ENCODE peak calls at places on chromosomes 7 and 10, in four cellular contexts. One of them, this sample, is unnamed.

GRCh38 chr7:40470111-40470736 is 335.4 kb downstream of the SUGCT start:
- DNase-seq in H1: no peak
- DNase-seq in IMR-90: peak
- DNase-seq in mesendoderm: no peak
- DNase-seq in this sample: no peak

GRCh38 chr7:45196374-45196773 is 38.8 kb downstream of the RAMP3 start:
- DNase-seq in H1: no peak
- DNase-seq in IMR-90: no peak
- DNase-seq in mesendoderm: no peak
- DNase-seq in this sample: no peak

GRCh38 chr10:91226093-91226492 is 5.6 kb downstream of the PCGF5 start:
- DNase-seq in H1: no peak
- DNase-seq in IMR-90: no peak
- DNase-seq in mesendoderm: no peak
- DNase-seq in this sample: no peak

GRCh38 chr7:117219485-117219884 is 103.4 kb downstream of the WNT2 start:
- DNase-seq in H1: no peak
- DNase-seq in IMR-90: peak
- DNase-seq in mesendoderm: no peak
- DNase-seq in this sample: no peak

GRCh38 chr7:104956753-104957450 is 57.1 kb upstream of the KMT2E start:
- DNase-seq in H1: no peak
- DNase-seq in IMR-90: peak
- DNase-seq in mesendoderm: no peak
- DNase-seq in this sample: no peak

GRCh38 chr7:5350600-5351385 is 68.0 kb downstream of the SLC29A4 start:
- DNase-seq in H1: no peak
- DNase-seq in IMR-90: no peak
- DNase-seq in mesendoderm: no peak
- DNase-seq in this sample: no peak

GRCh38 chr7:24574365-24574764 is 1.1 kb downstream of the PALS2 start:
- DNase-seq in H1: no peak
- DNase-seq in IMR-90: peak
- DNase-seq in mesendoderm: no peak
- DNase-seq in this sample: no peak

GRCh38 chr7:66583696-66584095 is 45.0 kb upstream of the KCTD7 start:
- DNase-seq in H1: no peak
- DNase-seq in IMR-90: no peak
- DNase-seq in mesendoderm: no peak
- DNase-seq in this sample: no peak

GRCh38 chr7:106273009-106273695 is 11.6 kb downstream of the NAMPT start:
- DNase-seq in H1: no peak
- DNase-seq in IMR-90: no peak
- DNase-seq in mesendoderm: no peak
- DNase-seq in this sample: no peak

GRCh38 chr10:32577448-32577847 is 131.5 kb downstream of the CCDC7 start:
- DNase-seq in H1: no peak
- DNase-seq in IMR-90: peak
- DNase-seq in mesendoderm: peak
- DNase-seq in this sample: no peak

GRCh38 chr10:63003816-63004453 is 129.2 kb upstream of the NRBF2 start:
- DNase-seq in H1: no peak
- DNase-seq in IMR-90: no peak
- DNase-seq in mesendoderm: peak
- DNase-seq in this sample: no peak

DNA sequence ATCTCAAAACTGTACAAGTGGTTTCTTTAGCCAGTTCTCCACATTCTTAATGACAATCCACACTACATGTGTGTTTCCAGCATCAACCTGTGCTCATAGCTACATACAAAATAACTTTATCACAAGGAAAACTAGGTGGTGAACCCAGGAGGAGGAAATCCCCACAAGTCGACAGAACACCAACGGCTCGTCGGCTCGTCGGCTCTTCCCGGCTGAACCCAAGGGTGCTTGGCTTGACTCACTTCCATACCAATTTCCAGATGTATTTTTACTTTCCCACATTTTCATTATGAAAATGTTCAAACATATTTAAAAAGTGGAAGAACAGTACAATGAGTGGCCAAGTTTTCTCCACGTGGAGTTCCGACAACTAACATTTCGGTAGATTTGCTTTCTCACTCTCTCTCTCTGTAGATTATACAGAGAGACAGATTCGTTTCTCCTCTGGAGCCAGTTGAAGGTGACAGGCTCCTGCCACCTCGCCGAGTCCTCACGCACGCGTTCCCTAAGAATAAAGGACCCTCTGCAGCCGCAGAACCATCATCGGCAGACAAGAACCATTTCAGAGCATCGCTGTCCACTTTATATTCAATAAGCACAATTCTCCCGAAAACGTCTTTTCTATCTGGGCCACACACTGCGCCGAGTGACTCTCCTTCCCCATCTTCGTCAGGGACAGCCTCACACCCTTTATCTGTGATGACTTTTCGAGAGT is 53.3 kb downstream of the DIP2C start:
- DNase-seq in H1: no peak
- DNase-seq in IMR-90: no peak
- DNase-seq in mesendoderm: no peak
- DNase-seq in this sample: no peak
- H4K5ac ChIP-seq in H1: no peak
- H4K5ac ChIP-seq in IMR-90: no peak
- H4K5ac ChIP-seq in mesendoderm: no peak
- H4K5ac ChIP-seq in this sample: no peak

GRCh38 chr10:18647945-18648344 is 3.4 kb downstream of the NSUN6 start:
- DNase-seq in H1: no peak
- DNase-seq in IMR-90: no peak
- DNase-seq in mesendoderm: no peak
- DNase-seq in this sample: no peak
- H3K56ac ChIP-seq in H1: no peak
- H3K56ac ChIP-seq in IMR-90: no peak
- H3K56ac ChIP-seq in mesendoderm: no peak
- H3K56ac ChIP-seq in this sample: no peak

GRCh38 chr7:27102578-27103442 is at the start of gene HOXA2:
- DNase-seq in H1: no peak
- DNase-seq in IMR-90: peak
- DNase-seq in mesendoderm: no peak
- DNase-seq in this sample: no peak
- H3K4ac ChIP-seq in H1: no peak
- H3K4ac ChIP-seq in IMR-90: peak
- H3K4ac ChIP-seq in mesendoderm: no peak
- H3K4ac ChIP-seq in this sample: no peak

GRCh38 chr7:7177044-7177517 is 5.3 kb upstream of the C1GALT1 start:
- DNase-seq in H1: no peak
- DNase-seq in IMR-90: peak
- DNase-seq in mesendoderm: peak
- DNase-seq in this sample: no peak
- H4K5ac ChIP-seq in H1: no peak
- H4K5ac ChIP-seq in IMR-90: peak
- H4K5ac ChIP-seq in mesendoderm: no peak
- H4K5ac ChIP-seq in this sample: no peak

DNA sequence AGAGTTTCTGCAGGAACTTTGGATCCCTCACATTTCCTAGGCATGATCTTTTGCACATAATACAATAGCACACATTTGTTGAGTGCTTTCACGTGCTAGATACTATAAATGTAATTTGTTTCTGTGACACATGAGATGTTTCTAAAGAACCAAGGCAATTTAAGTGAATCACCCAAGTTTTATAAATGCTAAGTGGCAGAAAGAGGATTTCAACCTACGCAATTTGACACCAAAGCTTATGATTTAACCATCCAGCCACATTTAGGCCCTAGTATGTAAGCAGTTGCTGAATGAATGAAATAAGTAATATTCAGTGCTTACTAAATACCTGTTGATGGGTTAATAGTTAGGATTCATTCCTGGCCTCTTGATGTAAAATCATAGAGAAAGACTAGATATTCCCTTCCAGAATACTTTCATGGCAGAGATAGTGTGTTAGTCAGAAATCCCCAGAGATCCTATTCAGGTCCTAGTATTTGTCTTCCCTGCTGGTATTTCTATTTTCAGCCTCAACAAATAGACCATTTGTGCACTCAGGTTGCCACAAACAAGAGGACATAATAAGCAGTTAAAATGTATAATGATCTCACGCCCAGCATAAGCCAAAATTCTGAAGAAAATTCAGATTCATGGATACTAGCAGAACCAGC is 572.6 kb downstream of the IPMK start:
- DNase-seq in H1: no peak
- DNase-seq in IMR-90: peak
- DNase-seq in mesendoderm: no peak
- DNase-seq in this sample: no peak
- H3K56ac ChIP-seq in H1: no peak
- H3K56ac ChIP-seq in IMR-90: no peak
- H3K56ac ChIP-seq in mesendoderm: no peak
- H3K56ac ChIP-seq in this sample: no peak

GRCh38 chr10:87865201-87866025 is 2.0 kb downstream of the PTEN start:
- DNase-seq in H1: no peak
- DNase-seq in IMR-90: no peak
- DNase-seq in mesendoderm: no peak
- DNase-seq in this sample: no peak
- H3K4ac ChIP-seq in H1: no peak
- H3K4ac ChIP-seq in IMR-90: peak
- H3K4ac ChIP-seq in mesendoderm: no peak
- H3K4ac ChIP-seq in this sample: no peak

This sample was measured in H9.